ENCODE peak calls at places on chromosomes 4 and X, in four cellular contexts. One of them, this sample, is unnamed.

GRCh38 chr4:41072021-41072777 is 142.1 kb downstream of the APBB2 start:
- DNase-seq in IMR-90: no peak
- DNase-seq in A549: no peak
- DNase-seq in Peyer's patch: no peak
- DNase-seq in this sample: no peak

GRCh38 chr4:21765810-21766407 is 182.7 kb downstream of the KCNIP4 start:
- DNase-seq in IMR-90: peak; percentile 29
- DNase-seq in A549: peak; percentile 26
- DNase-seq in Peyer's patch: no peak
- DNase-seq in this sample: peak; percentile 75

GRCh38 chr4:152016325-152016665 is 255.5 kb upstream of the GATB start:
- DNase-seq in IMR-90: no peak
- DNase-seq in A549: no peak
- DNase-seq in Peyer's patch: no peak
- DNase-seq in this sample: no peak

GRCh38 chr4:48853604-48854394 is 22.9 kb downstream of the OCIAD1 start:
- DNase-seq in IMR-90: no peak
- DNase-seq in A549: no peak
- DNase-seq in Peyer's patch: no peak
- DNase-seq in this sample: peak; percentile 29

GRCh38 chrX:101708180-101708579 is 48.5 kb upstream of the ARMCX2 start:
- DNase-seq in IMR-90: peak; percentile 1
- DNase-seq in A549: no peak
- DNase-seq in Peyer's patch: no peak
- DNase-seq in this sample: no peak

GRCh38 chrX:38400401-38400910 is 48.1 kb downstream of the OTC start:
- DNase-seq in IMR-90: no peak
- DNase-seq in A549: no peak
- DNase-seq in Peyer's patch: no peak
- DNase-seq in this sample: no peak

GRCh38 chrX:679161-679979 is 48.8 kb downstream of the SHOX start:
- DNase-seq in IMR-90: no peak
- DNase-seq in A549: no peak
- DNase-seq in Peyer's patch: no peak
- DNase-seq in this sample: no peak

GRCh38 chrX:140091276-140091886 is 126.1 kb upstream of the CXorf66 start:
- DNase-seq in IMR-90: no peak
- DNase-seq in A549: peak; percentile 9
- DNase-seq in Peyer's patch: no peak
- DNase-seq in this sample: no peak

GRCh38 chrX:115579327-115579726 is 18.4 kb downstream of the PLS3 start:
- DNase-seq in IMR-90: no peak
- DNase-seq in A549: no peak
- DNase-seq in Peyer's patch: no peak
- DNase-seq in this sample: no peak

GRCh38 chrX:2414384-2414783 is 86.4 kb downstream of the DHRSX start:
- DNase-seq in IMR-90: no peak
- DNase-seq in A549: no peak
- DNase-seq in Peyer's patch: no peak
- DNase-seq in this sample: no peak

GRCh38 chr4:6819295-6819694 is 36.8 kb downstream of the KIAA0232 start:
- DNase-seq in IMR-90: no peak
- DNase-seq in A549: no peak
- DNase-seq in Peyer's patch: no peak
- DNase-seq in this sample: no peak

GRCh38 chrX:70504772-70505450 is 60.3 kb downstream of the DLG3 start:
- DNase-seq in IMR-90: no peak
- DNase-seq in A549: no peak
- DNase-seq in Peyer's patch: no peak
- DNase-seq in this sample: no peak

GRCh38 chrX:146907391-146908240 is 93.1 kb upstream of the CXorf51A start:
- DNase-seq in IMR-90: no peak
- DNase-seq in A549: no peak
- DNase-seq in Peyer's patch: no peak
- DNase-seq in this sample: no peak

GRCh38 chrX:134592303-134592702 is 66.0 kb downstream of the PLAC1 start:
- DNase-seq in IMR-90: no peak
- DNase-seq in A549: no peak
- DNase-seq in Peyer's patch: no peak
- DNase-seq in this sample: no peak

GRCh38 chrX:125998432-125998831 is 167.7 kb downstream of the DCAF12L2 start:
- DNase-seq in IMR-90: no peak
- DNase-seq in A549: peak; percentile 2
- DNase-seq in Peyer's patch: no peak
- DNase-seq in this sample: peak; percentile 1

GRCh38 chrX:16445166-16445752 is 204.7 kb upstream of the S100G start:
- DNase-seq in IMR-90: peak; percentile 47
- DNase-seq in A549: peak; percentile 45
- DNase-seq in Peyer's patch: no peak
- DNase-seq in this sample: peak; percentile 17

GRCh38 chrX:24607616-24608015 is 39.5 kb downstream of the PCYT1B start:
- DNase-seq in IMR-90: no peak
- DNase-seq in A549: no peak
- DNase-seq in Peyer's patch: no peak
- DNase-seq in this sample: no peak

GRCh38 chr4:164606478-164606877 is 147.5 kb upstream of the SMIM31 start:
- DNase-seq in IMR-90: no peak
- DNase-seq in A549: no peak
- DNase-seq in Peyer's patch: no peak
- DNase-seq in this sample: no peak

GRCh38 chrX:19343462-19344206 is at the start of gene PDHA1:
- DNase-seq in IMR-90: peak; percentile 87
- DNase-seq in A549: peak; percentile 94
- DNase-seq in Peyer's patch: peak; percentile 90
- DNase-seq in this sample: peak; percentile 92

GRCh38 chr4:18020145-18020670 is 1.3 kb downstream of the LCORL start:
- DNase-seq in IMR-90: peak; percentile 12
- DNase-seq in A549: no peak
- DNase-seq in Peyer's patch: peak; percentile 21
- DNase-seq in this sample: peak; percentile 27

GRCh38 chr4:46937493-46937892 is 28.4 kb upstream of the COX7B2 start:
- DNase-seq in IMR-90: no peak
- DNase-seq in A549: no peak
- DNase-seq in Peyer's patch: no peak
- DNase-seq in this sample: peak; percentile 6

GRCh38 chr4:74583066-74583700 is 138.2 kb downstream of the AREG start:
- DNase-seq in IMR-90: peak; percentile 46
- DNase-seq in A549: peak; percentile 36
- DNase-seq in Peyer's patch: no peak
- DNase-seq in this sample: no peak

GRCh38 chr4:148642907-148643306 is 200.7 kb upstream of the NR3C2 start:
- DNase-seq in IMR-90: no peak
- DNase-seq in A549: no peak
- DNase-seq in Peyer's patch: no peak
- DNase-seq in this sample: no peak

GRCh38 chr4:33052241-33052640 is 2332.1 kb downstream of the PCDH7 start:
- DNase-seq in IMR-90: no peak
- DNase-seq in A549: no peak
- DNase-seq in Peyer's patch: no peak
- DNase-seq in this sample: no peak

GRCh38 chrX:25277574-25277973 is 261.8 kb upstream of the ARX start:
- DNase-seq in IMR-90: no peak
- DNase-seq in A549: no peak
- DNase-seq in Peyer's patch: no peak
- DNase-seq in this sample: no peak

DNA sequence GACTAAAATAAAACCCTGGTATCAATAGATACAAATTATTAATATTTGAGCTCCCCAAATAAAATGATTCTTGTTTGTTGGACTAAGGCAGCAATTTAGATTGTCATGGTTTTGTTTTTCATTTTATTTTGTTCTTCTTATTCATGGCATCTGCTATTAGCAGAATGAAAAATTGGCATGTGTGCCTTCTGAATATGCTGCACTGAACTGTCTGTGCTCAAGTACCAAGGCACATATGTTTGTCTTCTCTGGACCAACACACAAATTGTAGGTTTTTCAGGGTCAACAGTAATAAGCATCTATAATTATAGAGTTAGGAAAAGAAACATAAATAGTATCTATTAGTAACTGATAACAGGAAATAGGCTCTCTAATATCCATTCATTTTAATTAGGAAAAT is 121.1 kb downstream of the BANK1 start:
- DNase-seq in IMR-90: no peak
- DNase-seq in A549: no peak
- DNase-seq in Peyer's patch: no peak
- DNase-seq in this sample: no peak
- TF ChIP-seq POLR2A in IMR-90: no peak
- TF ChIP-seq POLR2A in A549: no peak
- TF ChIP-seq POLR2A in Peyer's patch: no peak
- TF ChIP-seq POLR2A in this sample: no peak

GRCh38 chrX:55451626-55451989 is 319 bp upstream of the MAGEH1 start:
- DNase-seq in IMR-90: no peak
- DNase-seq in A549: no peak
- DNase-seq in Peyer's patch: no peak
- DNase-seq in this sample: no peak

GRCh38 chrX:55452825-55453124 is 848 bp downstream of the MAGEH1 start:
- DNase-seq in IMR-90: no peak
- DNase-seq in A549: no peak
- DNase-seq in Peyer's patch: no peak
- DNase-seq in this sample: no peak

GRCh38 chrX:55451990-55452824 is at the start of gene MAGEH1:
- DNase-seq in IMR-90: peak; percentile 79
- DNase-seq in A549: peak; percentile 67
- DNase-seq in Peyer's patch: peak; percentile 81
- DNase-seq in this sample: peak; percentile 81

GRCh38 chrX:55450259-55450658 is 1.7 kb upstream of the MAGEH1 start:
- DNase-seq in IMR-90: peak; percentile 12
- DNase-seq in A549: peak; percentile 13
- DNase-seq in Peyer's patch: no peak
- DNase-seq in this sample: peak; percentile 4

GRCh38 chrX:55451125-55451524 is 802 bp upstream of the MAGEH1 start:
- DNase-seq in IMR-90: no peak
- DNase-seq in A549: no peak
- DNase-seq in Peyer's patch: no peak
- DNase-seq in this sample: no peak
- H3K4me3 ChIP-seq in IMR-90: no peak overlapping the region
- H3K4me3 ChIP-seq in A549: no peak overlapping the region
- H3K4me3 ChIP-seq in Peyer's patch: no peak overlapping the region
- H3K4me3 ChIP-seq in this sample: no peak overlapping the region

DNA sequence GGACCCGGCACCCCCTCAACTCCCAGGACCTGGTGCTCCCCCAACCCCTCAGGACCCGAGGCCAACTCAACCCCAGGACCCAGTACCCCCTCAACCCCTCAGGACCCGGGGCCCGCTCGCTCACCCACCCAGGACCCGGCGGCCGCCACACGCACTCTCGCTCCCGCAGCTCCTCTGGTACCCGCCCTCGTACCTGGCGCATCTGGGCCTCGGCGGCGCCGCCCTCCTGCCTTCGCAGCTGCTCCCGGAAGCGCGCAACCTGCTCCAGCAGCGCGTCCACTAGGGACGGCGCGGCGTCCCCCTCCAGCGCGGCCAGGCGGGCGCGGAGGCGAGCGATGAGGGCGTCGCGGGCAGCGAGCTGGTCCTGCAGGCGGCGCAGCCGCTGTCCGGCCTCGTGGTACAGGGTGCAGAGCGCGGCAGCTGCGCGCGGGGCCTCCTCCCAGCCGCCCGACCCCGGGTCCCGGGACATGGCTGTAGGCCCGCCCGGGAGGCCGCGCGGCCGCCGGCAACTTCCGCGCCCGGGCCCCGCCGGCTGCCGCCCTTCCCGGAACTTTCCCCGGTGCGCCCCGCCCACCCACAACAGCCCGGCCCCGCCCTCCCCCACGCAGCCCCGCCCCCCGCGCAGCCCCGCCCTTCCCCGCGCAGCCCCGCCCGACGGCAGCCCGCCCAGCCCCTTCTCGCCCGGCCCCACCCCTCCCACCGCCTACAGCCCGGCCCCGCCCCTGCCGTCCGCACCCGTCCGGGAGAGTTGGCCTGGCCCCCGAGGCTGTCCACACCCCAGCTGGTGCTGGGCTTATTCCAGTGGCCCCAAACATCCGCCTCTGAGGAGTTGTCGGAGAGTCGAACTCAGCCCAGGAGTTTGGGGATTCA is at the start of gene TNIP2:
- DNase-seq in IMR-90: peak; percentile 73
- DNase-seq in A549: peak; percentile 64
- DNase-seq in Peyer's patch: peak; percentile 81
- DNase-seq in this sample: peak; percentile 75
- TF ChIP-seq POLR2A in IMR-90: peak; percentile 34
- TF ChIP-seq POLR2A in A549: peak; percentile 75
- TF ChIP-seq POLR2A in Peyer's patch: peak; percentile 94
- TF ChIP-seq POLR2A in this sample: peak; percentile 87

DNA sequence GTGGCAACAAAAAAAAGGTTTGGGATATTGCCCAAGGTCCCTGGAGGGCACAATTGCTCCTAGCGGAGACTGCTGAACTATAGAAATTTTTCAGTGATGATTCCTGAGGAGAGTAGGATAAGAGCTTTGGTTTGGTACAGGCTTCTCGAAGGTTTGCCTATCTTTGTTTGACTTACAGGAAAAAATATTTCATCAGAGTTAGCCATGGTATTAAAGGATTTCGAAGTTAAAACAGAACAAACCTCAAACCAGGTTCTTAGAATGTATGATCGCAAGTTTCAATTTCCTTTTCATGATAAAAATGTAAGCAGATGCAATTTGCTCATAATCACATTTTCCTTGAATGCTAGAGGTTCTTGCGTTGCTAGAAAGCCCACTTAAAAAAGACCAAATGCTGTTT is 1.7 kb downstream of the EGFL6 start:
- DNase-seq in IMR-90: no peak
- DNase-seq in A549: no peak
- DNase-seq in Peyer's patch: no peak
- DNase-seq in this sample: no peak
- H3K4me3 ChIP-seq in IMR-90: no peak overlapping the region
- H3K4me3 ChIP-seq in A549: no peak overlapping the region
- H3K4me3 ChIP-seq in Peyer's patch: no peak overlapping the region
- H3K4me3 ChIP-seq in this sample: no peak overlapping the region

GRCh38 chr4:55547918-55548317 is 1.2 kb upstream of the CLOCK start:
- DNase-seq in IMR-90: no peak
- DNase-seq in A549: no peak
- DNase-seq in Peyer's patch: no peak
- DNase-seq in this sample: no peak

GRCh38 chr4:55547461-55547770 is 707 bp upstream of the CLOCK start:
- DNase-seq in IMR-90: no peak
- DNase-seq in A549: no peak
- DNase-seq in Peyer's patch: no peak
- DNase-seq in this sample: no peak

GRCh38 chr4:55545133-55545532 is 1.6 kb downstream of the CLOCK start:
- DNase-seq in IMR-90: peak; percentile 28
- DNase-seq in A549: no peak
- DNase-seq in Peyer's patch: no peak
- DNase-seq in this sample: peak; percentile 44

GRCh38 chr4:55546633-55547460 is at the start of gene CLOCK:
- DNase-seq in IMR-90: peak; percentile 85
- DNase-seq in A549: peak; percentile 88
- DNase-seq in Peyer's patch: peak; percentile 77
- DNase-seq in this sample: peak; percentile 89

GRCh38 chr4:55545681-55546632 is 752 bp downstream of the CLOCK start:
- DNase-seq in IMR-90: peak; percentile 62
- DNase-seq in A549: peak; percentile 67
- DNase-seq in Peyer's patch: peak; percentile 64
- DNase-seq in this sample: peak; percentile 67
- TF ChIP-seq POLR2A in IMR-90: peak; percentile 64
- TF ChIP-seq POLR2A in A549: peak; percentile 26
- TF ChIP-seq POLR2A in Peyer's patch: no peak
- TF ChIP-seq POLR2A in this sample: peak; percentile 54

GRCh38 chr4:75727073-75727472 is 2.7 kb downstream of the USO1 start:
- DNase-seq in IMR-90: peak; percentile 15
- DNase-seq in A549: no peak
- DNase-seq in Peyer's patch: no peak
- DNase-seq in this sample: no peak
- H3K4me3 ChIP-seq in IMR-90: no peak overlapping the region
- H3K4me3 ChIP-seq in A549: peak overlapping the region; percentile 68
- H3K4me3 ChIP-seq in Peyer's patch: no peak overlapping the region
- H3K4me3 ChIP-seq in this sample: peak overlapping the region; percentile 94